ENCODE peak calls at places on chromosomes 1 and 21, in four cellular contexts. T is B cell, N is hepatic stellate cell, J is endothelial cell. L is an unnamed sample.

GRCh38 chr1:14740016-14740415 is 141.5 kb downstream of the KAZN start:
- DNase-seq in T (no peak), N (no peak), J (no peak), L (no peak)

GRCh38 chr1:24856787-24857527 is 73.1 kb downstream of the RUNX3 start:
- DNase-seq in T (no peak), N (no peak), J (no peak), L (no peak)

GRCh38 chr21:26846036-26846931 is 1.1 kb upstream of the ADAMTS1 start:
- DNase-seq in T (no peak), N (peak), J (peak), L (no peak)

GRCh38 chr1:155052412-155053400 is 1.6 kb downstream of the ADAM15 start:
- DNase-seq in T (peak), N (peak), J (no peak), L (no peak)

GRCh38 chr1:178609015-178609414 is 96.1 kb downstream of the TEX35 start:
- DNase-seq in T (no peak), N (peak), J (no peak), L (peak)

GRCh38 chr1:47527653-47528272 is 89.9 kb downstream of the FOXD2 start:
- DNase-seq in T (no peak), N (no peak), J (peak), L (no peak)

GRCh38 chr1:7922301-7922700 is 18.3 kb downstream of the TNFRSF9 start:
- DNase-seq in T (no peak), N (no peak), J (no peak), L (no peak)

GRCh38 chr1:61921435-61921834 is 179.2 kb downstream of the PATJ start:
- DNase-seq in T (no peak), N (no peak), J (no peak), L (no peak)

GRCh38 chr1:36151845-36152203 is 2.5 kb upstream of the TRAPPC3 start:
- DNase-seq in T (peak), N (no peak), J (no peak), L (no peak)

GRCh38 chr21:43274946-43275310 is 106.1 kb downstream of the CRYAA start:
- DNase-seq in T (no peak), N (no peak), J (no peak), L (no peak)

GRCh38 chr21:35102488-35103407 is 53.6 kb upstream of the RUNX1 start:
- DNase-seq in T (peak), N (no peak), J (no peak), L (no peak)

GRCh38 chr1:96329121-96329520 is 392.5 kb upstream of the PTBP2 start:
- DNase-seq in T (no peak), N (no peak), J (no peak), L (no peak)

GRCh38 chr1:46485564-46486431 is 3.8 kb upstream of the DMBX1 start:
- DNase-seq in T (no peak), N (no peak), J (no peak), L (no peak)

GRCh38 chr1:184822267-184822666 is 67.6 kb upstream of the EDEM3 start:
- DNase-seq in T (no peak), N (no peak), J (no peak), L (no peak)

GRCh38 chr1:7117599-7118281 is 332.5 kb downstream of the CAMTA1 start:
- DNase-seq in T (no peak), N (peak), J (peak), L (peak)

GRCh38 chr21:39669976-39670671 is 57.4 kb downstream of the B3GALT5 start:
- DNase-seq in T (no peak), N (no peak), J (no peak), L (no peak)

GRCh38 chr1:5727191-5727590 is 265.0 kb downstream of the NPHP4 start:
- DNase-seq in T (no peak), N (no peak), J (no peak), L (no peak)

GRCh38 chr1:156963621-156964020 is 43.2 kb downstream of the LRRC71 start:
- DNase-seq in T (peak), N (no peak), J (no peak), L (no peak)

GRCh38 chr1:244325056-244325764 is 126.5 kb downstream of the ADSS2 start:
- DNase-seq in T (peak), N (no peak), J (no peak), L (no peak)

GRCh38 chr1:204079608-204079999 is 6.7 kb downstream of the SOX13 start:
- DNase-seq in T (no peak), N (no peak), J (no peak), L (no peak)

GRCh38 chr21:44374601-44375280 is 21.3 kb downstream of the TRPM2 start:
- DNase-seq in T (no peak), N (no peak), J (no peak), L (no peak)

GRCh38 chr1:22772054-22772453 is 61.4 kb downstream of the EPHB2 start:
- DNase-seq in T (no peak), N (no peak), J (no peak), L (no peak)